ENCODE peak calls at places on chromosomes 12 and 14, in nine cellular contexts. Y is A549; E is CD8-positive, alpha-beta T cell; T is nephron progenitor cell; R is Calu3; H is astrocyte of the cerebellum; A is CD4-positive, alpha-beta T cell; U is lung; C is heart left ventricle. O is an unnamed sample.

GRCh38 chr14:53613404-53614253 is 343.0 kb downstream of the BMP4 start:
- DNase-seq in C (no peak), Y (peak), H (peak), A (no peak), R (peak), E (no peak), U (no peak), T (no peak), O (peak)

GRCh38 chr12:130968611-130969010 is 14.9 kb downstream of the ADGRD1 start:
- DNase-seq in H (no peak), T (no peak), R (no peak), E (no peak), A (no peak), Y (no peak), U (no peak), C (no peak), O (no peak)

GRCh38 chr12:112374166-112374740 is 8.0 kb downstream of the HECTD4 start:
- DNase-seq in E (no peak), C (no peak), U (no peak), H (no peak), R (no peak), T (no peak), Y (no peak), A (no peak), O (no peak)

GRCh38 chr12:31226639-31227038 is 99.3 kb downstream of the SINHCAF start:
- DNase-seq in U (no peak), A (no peak), R (no peak), Y (no peak), T (no peak), C (no peak), E (no peak), H (no peak), O (no peak)

GRCh38 chr12:119229837-119230236 is 51.1 kb downstream of the HSPB8 start:
- DNase-seq in E (no peak), C (no peak), R (peak), A (no peak), T (peak), Y (peak), U (peak), H (no peak), O (no peak)

GRCh38 chr12:85466906-85467305 is 186.9 kb downstream of the ALX1 start:
- DNase-seq in A (no peak), Y (no peak), H (peak), C (no peak), E (no peak), R (no peak), T (no peak), U (no peak), O (no peak)

GRCh38 chr14:21346532-21347135 is 37.2 kb downstream of the SUPT16H start:
- DNase-seq in C (no peak), R (no peak), A (no peak), Y (no peak), E (no peak), H (no peak), U (no peak), T (no peak), O (no peak)

GRCh38 chr12:9647825-9648700 is 21.4 kb upstream of the CLEC2D start:
- DNase-seq in R (peak), E (peak), T (peak), C (peak), A (peak), U (peak), H (no peak), Y (peak), O (peak)

GRCh38 chr12:104792570-104792969 is 165.5 kb downstream of the SLC41A2 start:
- DNase-seq in R (no peak), U (no peak), A (no peak), T (no peak), Y (peak), H (peak), C (no peak), E (no peak), O (no peak)

GRCh38 chr12:1355396-1355795 is 239.0 kb downstream of the FBXL14 start:
- DNase-seq in R (no peak), C (no peak), Y (no peak), A (no peak), E (no peak), U (no peak), H (peak), T (no peak), O (no peak)

GRCh38 chr12:93144109-93144508 is 215.0 kb upstream of the EEA1 start:
- DNase-seq in Y (no peak), H (no peak), T (no peak), R (no peak), U (no peak), E (no peak), C (no peak), A (no peak), O (no peak)

GRCh38 chr12:67592228-67593011 is 56.1 kb upstream of the DYRK2 start:
- DNase-seq in R (peak), T (no peak), E (no peak), U (no peak), A (no peak), H (peak), C (no peak), Y (no peak), O (no peak)

GRCh38 chr14:100857923-100858837 is 32.3 kb downstream of the MEG3 start:
- DNase-seq in R (no peak), H (no peak), A (no peak), C (peak), Y (no peak), T (no peak), U (no peak), E (no peak), O (no peak)

GRCh38 chr14:58072288-58073071 is 79.5 kb downstream of the ARMH4 start:
- DNase-seq in A (peak), T (peak), E (peak), C (no peak), Y (peak), H (peak), U (peak), R (peak), O (peak)

GRCh38 chr14:31950760-31951637 is 126.1 kb upstream of the ARHGAP5 start:
- DNase-seq in Y (peak), C (peak), U (no peak), H (peak), R (peak), A (no peak), E (no peak), T (peak), O (no peak)

DNA sequence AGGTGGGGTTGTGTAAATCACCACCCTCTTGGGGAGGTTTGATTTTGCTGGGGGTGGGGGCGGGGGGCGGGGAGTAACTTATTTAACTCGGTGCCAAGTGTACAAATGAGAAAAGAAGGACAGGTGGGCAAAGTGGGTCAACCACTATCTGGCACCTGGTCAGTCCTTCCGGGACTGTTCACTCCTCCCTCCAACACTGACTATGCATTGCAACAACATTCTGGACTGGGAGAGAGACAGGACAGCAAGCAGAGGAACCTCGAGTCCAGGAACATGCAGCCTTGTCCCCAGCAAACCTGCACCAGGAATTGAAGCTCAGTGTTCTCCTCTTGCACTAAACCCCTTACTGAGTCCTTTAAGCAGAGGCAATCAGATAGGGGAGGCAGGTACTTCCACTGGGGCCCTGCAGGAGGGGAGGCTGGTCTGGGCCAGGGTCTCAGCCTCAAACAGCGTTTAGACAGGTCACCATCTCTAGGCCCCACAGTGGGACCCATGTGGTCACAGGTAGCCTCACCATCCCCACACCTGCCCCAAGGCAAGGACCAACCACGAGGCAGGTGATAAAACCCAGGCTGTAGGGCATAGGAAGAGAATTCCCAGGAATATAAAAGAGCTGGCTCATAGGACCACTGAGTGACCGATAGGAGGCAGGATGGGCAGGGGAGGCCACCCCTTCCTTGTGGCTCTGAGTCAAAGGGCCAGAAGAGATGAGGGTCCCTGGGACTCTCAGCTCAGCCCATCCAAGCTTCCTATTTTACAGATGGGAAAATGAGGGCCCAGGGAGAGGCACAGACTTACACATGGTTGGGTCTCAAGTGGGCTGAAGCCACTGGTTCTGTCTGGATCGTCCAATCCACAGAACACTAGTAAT is 9.8 kb downstream of the CCDC85C start:
- DNase-seq in A (no peak), R (no peak), T (no peak), Y (no peak), E (no peak), H (no peak), U (no peak), C (no peak), O (no peak)
- TF ChIP-seq CTCF in A (no peak), R (no peak), T (no peak), Y (no peak), E (no peak), H (no peak), U (no peak), C (no peak), O (no peak)

DNA sequence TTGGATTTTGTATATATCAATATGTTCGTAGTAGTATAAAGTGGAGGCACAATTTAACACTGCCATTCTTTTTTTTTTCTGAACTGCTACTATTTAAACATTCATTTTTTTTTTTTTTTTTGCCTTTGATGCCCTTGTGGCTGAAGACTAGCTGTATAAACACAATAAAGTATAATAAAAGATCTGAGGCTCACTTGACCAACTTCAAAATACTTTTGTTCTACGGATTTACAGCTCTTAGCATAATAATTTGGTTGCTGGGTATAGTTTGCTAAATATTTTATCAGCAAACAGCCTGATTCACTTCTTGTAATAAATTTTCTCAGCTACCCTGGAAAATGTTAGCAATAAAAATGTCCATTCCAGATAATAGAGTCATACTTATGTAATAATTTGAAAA is 128.3 kb downstream of the KCNC2 start:
- DNase-seq in E (no peak), Y (no peak), H (no peak), A (no peak), U (no peak), T (no peak), C (no peak), R (no peak), O (no peak)
- TF ChIP-seq CTCF in E (no peak), Y (no peak), H (no peak), A (no peak), U (no peak), T (no peak), C (no peak), R (no peak), O (no peak)

GRCh38 chr14:89207925-89208328 is 209.1 kb downstream of the FOXN3 start:
- DNase-seq in R (no peak), H (no peak), A (no peak), T (no peak), Y (no peak), C (no peak), U (no peak), E (no peak), O (no peak)
- TF ChIP-seq CTCF in R (no peak), H (no peak), A (no peak), T (no peak), Y (no peak), C (no peak), U (no peak), E (no peak), O (no peak)

GRCh38 chr12:106429636-106430035 is 72.1 kb downstream of the POLR3B start:
- DNase-seq in H (no peak), E (no peak), R (no peak), U (no peak), T (no peak), Y (no peak), A (no peak), C (no peak), O (no peak)

GRCh38 chr12:106434521-106434920 is 77.0 kb downstream of the POLR3B start:
- DNase-seq in Y (no peak), E (no peak), H (no peak), R (no peak), U (no peak), C (no peak), T (no peak), A (no peak), O (no peak)

GRCh38 chr12:106433055-106433454 is 75.5 kb downstream of the POLR3B start:
- DNase-seq in Y (no peak), E (no peak), H (no peak), U (no peak), T (no peak), R (no peak), C (no peak), A (no peak), O (no peak)

GRCh38 chr12:106429043-106429552 is 71.5 kb downstream of the POLR3B start:
- DNase-seq in A (no peak), C (no peak), E (no peak), T (no peak), H (no peak), R (no peak), Y (no peak), U (no peak), O (no peak)

GRCh38 chr12:106431839-106432411 is 74.4 kb downstream of the POLR3B start:
- DNase-seq in C (no peak), H (no peak), T (no peak), A (no peak), R (no peak), U (no peak), E (no peak), Y (no peak), O (no peak)
- TF ChIP-seq CTCF in C (no peak), H (no peak), T (no peak), A (no peak), R (no peak), U (no peak), E (no peak), Y (no peak), O (no peak)

DNA sequence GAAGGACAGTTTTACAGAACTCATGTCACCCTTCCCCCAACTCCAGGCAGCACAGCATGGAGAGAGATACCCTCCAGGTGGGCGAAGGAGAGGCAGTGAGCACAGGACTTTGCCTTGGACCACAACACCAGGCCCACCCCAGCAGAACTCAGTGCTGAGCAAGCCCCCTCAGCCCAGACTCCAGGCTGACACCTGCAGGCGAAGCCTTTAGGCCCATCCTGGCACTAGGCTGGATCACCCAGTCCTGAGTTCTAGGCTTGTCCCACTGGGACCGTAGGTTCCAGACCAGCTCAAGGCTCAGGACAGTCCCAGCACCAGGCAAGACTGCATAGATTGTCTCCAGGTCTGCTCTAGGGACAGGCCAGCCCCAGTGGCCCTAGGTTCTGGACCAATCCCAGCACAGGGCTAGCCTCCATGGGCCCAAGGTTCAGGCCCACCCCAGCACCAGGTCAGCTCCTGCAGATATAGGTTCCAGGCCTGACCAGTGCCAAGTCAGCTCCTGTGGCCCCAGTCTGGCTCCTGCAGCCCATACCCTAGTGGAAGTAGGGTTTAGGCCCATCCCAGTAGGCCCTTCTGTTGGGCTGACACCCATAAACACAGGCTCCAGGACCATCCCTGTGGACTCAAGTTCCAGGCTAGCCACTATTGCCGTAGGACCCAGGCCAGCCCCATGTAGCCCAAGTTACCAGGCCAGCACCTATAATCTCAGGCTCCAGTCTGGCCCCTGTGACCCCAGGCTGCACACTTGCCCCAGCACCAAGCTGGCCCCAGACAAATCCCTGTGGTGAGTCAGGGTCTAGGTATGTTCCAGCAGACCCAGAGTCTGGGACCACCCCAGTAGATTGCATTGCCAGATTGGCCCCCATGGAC is 9.4 kb downstream of the WASHC3 start:
- DNase-seq in T (no peak), Y (no peak), E (no peak), R (no peak), H (no peak), A (no peak), C (peak), U (no peak), O (peak)
- TF ChIP-seq CTCF in T (no peak), Y (no peak), E (no peak), R (no peak), H (no peak), A (no peak), C (no peak), U (no peak), O (no peak)

GRCh38 chr12:89960607-89961394 is 252.2 kb upstream of the ATP2B1 start:
- DNase-seq in T (no peak), Y (no peak), U (no peak), A (no peak), C (no peak), H (no peak), R (peak), E (no peak), O (no peak)

GRCh38 chr12:89959188-89959587 is 250.6 kb upstream of the ATP2B1 start:
- DNase-seq in T (no peak), C (no peak), H (no peak), U (no peak), E (no peak), R (no peak), A (no peak), Y (no peak), O (no peak)

GRCh38 chr12:89965993-89966392 is 257.4 kb upstream of the ATP2B1 start:
- DNase-seq in C (no peak), E (no peak), H (no peak), A (no peak), U (no peak), T (no peak), R (no peak), Y (no peak), O (no peak)

GRCh38 chr12:89960011-89960507 is 251.4 kb upstream of the ATP2B1 start:
- DNase-seq in Y (no peak), U (no peak), R (peak), C (no peak), E (no peak), H (no peak), T (no peak), A (no peak), O (peak)

GRCh38 chr12:89962648-89963047 is 254.0 kb upstream of the ATP2B1 start:
- DNase-seq in C (no peak), H (no peak), T (no peak), R (peak), Y (no peak), U (no peak), A (no peak), E (no peak), O (no peak)
- TF ChIP-seq CTCF in C (peak), H (peak), T (peak), R (no peak), Y (peak), U (no peak), A (peak), E (no peak), O (no peak)

GRCh38 chr14:92880851-92881250 is 42.1 kb upstream of the CHGA start:
- DNase-seq in T (no peak), E (no peak), C (no peak), R (peak), A (no peak), H (no peak), Y (peak), U (no peak), O (no peak)
- TF ChIP-seq CTCF in T (no peak), E (no peak), C (peak), R (peak), A (no peak), H (peak), Y (peak), U (no peak), O (no peak)

GRCh38 chr12:95336387-95337067 is 118.9 kb downstream of the VEZT start:
- DNase-seq in E (no peak), T (peak), A (no peak), H (peak), C (peak), Y (peak), R (peak), U (peak), O (no peak)
- TF ChIP-seq CTCF in E (no peak), T (peak), A (no peak), H (peak), C (peak), Y (peak), R (peak), U (peak), O (peak)

DNA sequence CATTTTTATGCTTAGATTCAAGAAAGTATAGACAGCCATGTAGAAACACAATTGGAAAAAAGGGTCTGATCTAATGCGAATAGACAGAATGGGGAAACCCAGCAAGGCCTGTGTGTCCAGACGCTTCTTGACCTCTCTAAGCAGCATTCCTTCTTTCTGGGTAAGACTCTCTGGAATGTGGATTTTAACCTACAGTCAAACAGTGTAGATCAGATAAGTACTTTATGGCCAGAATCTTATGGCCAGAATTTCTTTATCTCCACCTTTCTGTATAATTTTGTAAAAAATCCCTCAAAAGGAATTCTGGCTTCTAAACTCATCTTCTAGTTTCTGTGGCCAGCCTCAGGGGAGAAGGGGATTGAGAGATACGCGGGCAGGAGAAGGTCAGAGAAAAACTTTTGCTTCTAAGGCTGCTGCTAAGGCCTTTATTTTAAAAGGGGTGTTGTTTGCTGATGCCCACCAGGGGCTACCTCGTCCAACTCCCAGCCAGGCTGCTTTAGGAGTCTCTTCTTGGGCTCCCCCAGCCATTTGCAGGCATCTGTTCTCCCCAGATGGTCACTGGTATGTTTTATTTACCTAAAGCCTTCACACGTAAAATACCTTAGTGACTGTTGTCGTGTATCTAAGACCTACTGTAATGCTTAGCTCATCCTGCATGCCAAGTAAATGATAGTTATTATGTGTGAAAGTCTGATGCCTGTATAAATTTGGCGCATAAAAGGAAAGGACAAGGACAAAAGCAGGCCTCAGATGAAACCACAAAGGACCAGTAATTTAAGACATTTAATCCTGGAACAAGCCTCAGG is 68.4 kb downstream of the ANO6 start:
- DNase-seq in U (no peak), C (no peak), H (no peak), A (no peak), E (no peak), T (peak), Y (no peak), R (peak), O (no peak)
- TF ChIP-seq CTCF in U (no peak), C (no peak), H (peak), A (no peak), E (no peak), T (no peak), Y (no peak), R (no peak), O (no peak)

O was measured in GM06990.